ENCODE peak calls at places on chromosomes 11 and 22, in five cellular contexts. F is WTC11; D is tibial nerve; C is stimulated activated CD8-positive, alpha-beta memory T cell treated with anti-CD3 and anti-CD28 coated beads, Interleukin-15, amount 100 ng/mL, for 4 hours; A is Calu3. I is an unnamed sample.

GRCh38 chr22:27108425-27109114 is 451.2 kb downstream of the MIAT start:
- DNase-seq in A (no peak), C (no peak), F (no peak), D (peak), I (no peak)

GRCh38 chr11:5550440-5551095 is 2.2 kb upstream of the OR52H1 start:
- DNase-seq in A (no peak), F (no peak), D (no peak), C (no peak), I (peak)

GRCh38 chr22:28855355-28856094 is 27.8 kb upstream of the ZNRF3 start:
- DNase-seq in F (peak), D (peak), A (peak), C (no peak), I (peak)

GRCh38 chr11:60485987-60486386 is 6.6 kb upstream of the MS4A12 start:
- DNase-seq in C (no peak), A (peak), F (peak), D (peak), I (no peak)

GRCh38 chr11:35815556-35816315 is 128.1 kb upstream of the LDLRAD3 start:
- DNase-seq in F (no peak), C (no peak), A (no peak), D (peak), I (peak)

GRCh38 chr22:23064381-23065068 is 5.8 kb upstream of the GNAZ start:
- DNase-seq in A (no peak), F (peak), C (no peak), D (no peak), I (no peak)

GRCh38 chr11:6611092-6612007 is 666 bp downstream of the TAF10 start:
- DNase-seq in F (peak), A (no peak), C (no peak), D (no peak), I (no peak)

GRCh38 chr11:8544807-8545206 is 49.2 kb downstream of the STK33 start:
- DNase-seq in D (no peak), F (no peak), C (no peak), A (no peak), I (no peak)

GRCh38 chr11:71928739-71929443 is at the start of gene RNF121:
- DNase-seq in C (peak), D (peak), F (peak), A (peak), I (peak)

GRCh38 chr11:121841487-121842167 is 274.4 kb downstream of the BLID start:
- DNase-seq in A (no peak), F (peak), C (no peak), D (no peak), I (peak)

GRCh38 chr11:129280027-129280811 is 88.1 kb upstream of the ARHGAP32 start:
- DNase-seq in C (no peak), D (no peak), F (no peak), A (no peak), I (no peak)

GRCh38 chr11:78074756-78075155 is 4.9 kb downstream of the NDUFC2 start:
- DNase-seq in C (no peak), F (no peak), D (no peak), A (peak), I (no peak)

GRCh38 chr11:118921929-118922744 is 3.6 kb downstream of the BCL9L start:
- DNase-seq in C (no peak), F (peak), D (no peak), A (peak), I (peak)

GRCh38 chr11:87176044-87176443 is 138.3 kb downstream of the TMEM135 start:
- DNase-seq in F (no peak), D (no peak), A (no peak), C (no peak), I (no peak)

GRCh38 chr11:65434057-65434666 is 11.6 kb downstream of the NEAT1 start:
- DNase-seq in D (no peak), C (no peak), F (no peak), A (no peak), I (no peak)

GRCh38 chr11:69963533-69964246 is 114.4 kb upstream of the ANO1 start:
- DNase-seq in A (no peak), F (no peak), C (no peak), D (no peak), I (no peak)

GRCh38 chr11:12497431-12497830 is 120.1 kb downstream of the PARVA start:
- DNase-seq in F (no peak), C (no peak), A (no peak), D (no peak), I (no peak)

GRCh38 chr11:91081440-91082088 is 858.7 kb upstream of the CHORDC1 start:
- DNase-seq in C (no peak), D (peak), F (no peak), A (no peak), I (no peak)

GRCh38 chr11:65479184-65480145 is 19.4 kb upstream of the MALAT1 start:
- DNase-seq in F (peak), A (no peak), D (peak), C (no peak), I (peak)

GRCh38 chr11:32838505-32839274 is 9.0 kb downstream of the PRRG4 start:
- DNase-seq in A (no peak), C (no peak), F (no peak), D (no peak), I (no peak)

GRCh38 chr22:50118129-50118528 is 28.3 kb downstream of the MOV10L1 start:
- DNase-seq in A (no peak), C (no peak), D (no peak), F (no peak), I (no peak)

GRCh38 chr11:47236482-47236881 is 12.1 kb downstream of the ACP2 start:
- DNase-seq in C (no peak), F (no peak), D (no peak), A (no peak), I (no peak)

GRCh38 chr11:69467196-69467595 is 14.3 kb upstream of the LINC01488 start:
- DNase-seq in D (no peak), C (no peak), F (no peak), A (no peak), I (no peak)

GRCh38 chr11:95375451-95375850 is 144.4 kb upstream of the SESN3 start:
- DNase-seq in F (no peak), A (no peak), C (no peak), D (no peak), I (no peak)

GRCh38 chr11:113876074-113876797 is 864 bp upstream of the USP28 start:
- DNase-seq in F (no peak), A (no peak), C (no peak), D (no peak), I (no peak)

GRCh38 chr11:16911658-16912057 is 102.6 kb downstream of the PLEKHA7 start:
- DNase-seq in C (no peak), A (no peak), D (no peak), F (no peak), I (no peak)

GRCh38 chr11:86508604-86509471 is 134.2 kb downstream of the CCDC81 start:
- DNase-seq in C (no peak), F (no peak), A (no peak), D (no peak), I (no peak)

GRCh38 chr11:58133329-58134076 is 8.2 kb upstream of the OR9I1 start:
- DNase-seq in F (no peak), A (no peak), D (no peak), C (no peak), I (no peak)